ENCODE peak calls at places on chromosome 18, in six cellular contexts. E is NCI-H1694, Q is M059J, G is myocyte, D is T-cell, I is HFFc6. V is an unnamed sample.

GRCh38 chr18:31325051-31325450 is 7.1 kb downstream of the DSG1 start:
- DNase-seq in E (no peak), Q (no peak), G (no peak), D (no peak), I (no peak), V (no peak)

GRCh38 chr18:11909081-11909410 is 929 bp upstream of the MPPE1 start:
- DNase-seq in E (no peak), Q (no peak), G (no peak), D (no peak), I (no peak), V (no peak)

GRCh38 chr18:74294526-74294925 is 2.8 kb upstream of the CYB5A start:
- DNase-seq in E (no peak), Q (peak), G (peak), D (no peak), I (no peak), V (no peak)

GRCh38 chr18:27185025-27185763 is at the start of gene CHST9:
- DNase-seq in E (no peak), Q (peak), G (no peak), D (no peak), I (no peak), V (no peak)

GRCh38 chr18:31070206-31070605 is 27.7 kb upstream of the DSC3 start:
- DNase-seq in E (no peak), Q (peak), G (no peak), D (no peak), I (no peak), V (no peak)

GRCh38 chr18:5900249-5900648 is 4.9 kb upstream of the TMEM200C start:
- DNase-seq in E (no peak), Q (peak), G (no peak), D (no peak), I (no peak), V (no peak)

GRCh38 chr18:23237524-23238151 is 102.4 kb downstream of the CABLES1 start:
- DNase-seq in E (no peak), Q (peak), G (peak), D (peak), I (no peak), V (peak)

GRCh38 chr18:76203552-76203951 is 291.5 kb downstream of the ZNF516 start:
- DNase-seq in E (no peak), Q (no peak), G (no peak), D (no peak), I (no peak), V (no peak)

GRCh38 chr18:27903906-27904305 is 273.0 kb downstream of the CDH2 start:
- DNase-seq in E (no peak), Q (no peak), G (no peak), D (no peak), I (no peak), V (no peak)

GRCh38 chr18:59540819-59541218 is 156.4 kb downstream of the CCBE1 start:
- DNase-seq in E (no peak), Q (no peak), G (peak), D (no peak), I (no peak), V (peak)

GRCh38 chr18:63161728-63162195 is 157.8 kb downstream of the BCL2 start:
- DNase-seq in E (no peak), Q (peak), G (peak), D (peak), I (peak), V (peak)

GRCh38 chr18:23209031-23209430 is 73.7 kb downstream of the CABLES1 start:
- DNase-seq in E (no peak), Q (peak), G (no peak), D (no peak), I (no peak), V (no peak)

GRCh38 chr18:63963610-63964256 is 6.1 kb upstream of the SERPINB8 start:
- DNase-seq in E (no peak), Q (peak), G (peak), D (no peak), I (peak), V (peak)

GRCh38 chr18:74596959-74597661 is 560 bp upstream of the ZNF407 start:
- DNase-seq in E (no peak), Q (peak), G (no peak), D (peak), I (no peak), V (no peak)

GRCh38 chr18:79139206-79139605 is 70.0 kb downstream of the ATP9B start:
- DNase-seq in E (no peak), Q (no peak), G (no peak), D (peak), I (no peak), V (no peak)

GRCh38 chr18:63775166-63775730 is at the start of gene SERPINB7:
- DNase-seq in E (no peak), Q (peak), G (peak), D (no peak), I (peak), V (peak)

GRCh38 chr18:23032030-23032582 is 99.0 kb downstream of the RBBP8 start:
- DNase-seq in E (no peak), Q (peak), G (peak), D (no peak), I (peak), V (peak)

GRCh38 chr18:5943514-5943913 is 48.2 kb upstream of the TMEM200C start:
- DNase-seq in E (peak), Q (peak), G (no peak), D (no peak), I (no peak), V (no peak)

GRCh38 chr18:28692337-28692736 is 515.4 kb upstream of the CDH2 start:
- DNase-seq in E (no peak), Q (no peak), G (no peak), D (no peak), I (no peak), V (no peak)

GRCh38 chr18:37505321-37505720 is 60.3 kb downstream of the CELF4 start:
- DNase-seq in E (no peak), Q (no peak), G (no peak), D (no peak), I (no peak), V (no peak)

GRCh38 chr18:54223568-54224241 is 764 bp downstream of the MBD2 start:
- DNase-seq in E (peak), Q (peak), G (peak), D (no peak), I (peak), V (peak)

GRCh38 chr18:46868171-46868921 is 49.0 kb downstream of the PIAS2 start:
- DNase-seq in E (no peak), Q (no peak), G (no peak), D (no peak), I (no peak), V (no peak)

GRCh38 chr18:55688066-55688465 is 100.1 kb upstream of the TCF4 start:
- DNase-seq in E (no peak), Q (no peak), G (no peak), D (no peak), I (no peak), V (no peak)

GRCh38 chr18:2529154-2529553 is 42.2 kb downstream of the METTL4 start:
- DNase-seq in E (no peak), Q (peak), G (no peak), D (no peak), I (no peak), V (no peak)

GRCh38 chr18:47050468-47050867 is 15.0 kb upstream of the ELOA2 start:
- DNase-seq in E (peak), Q (peak), G (peak), D (no peak), I (peak), V (peak)

GRCh38 chr18:58934356-58934755 is 69.7 kb downstream of the ZNF532 start:
- DNase-seq in E (no peak), Q (no peak), G (no peak), D (no peak), I (no peak), V (no peak)

GRCh38 chr18:21179590-21180220 is 62.3 kb upstream of the GREB1L start:
- DNase-seq in E (peak), Q (peak), G (peak), D (no peak), I (peak), V (peak)

GRCh38 chr18:9792565-9793226 is 84.6 kb downstream of the RAB31 start:
- DNase-seq in E (no peak), Q (no peak), G (no peak), D (no peak), I (no peak), V (no peak)

GRCh38 chr18:76875390-76876330 is 53.3 kb downstream of the ZNF236 start:
- DNase-seq in E (peak), Q (peak), G (peak), D (no peak), I (no peak), V (peak)

GRCh38 chr18:79680100-79680879 is 687 bp downstream of the CTDP1 start:
- DNase-seq in E (no peak), Q (peak), G (peak), D (peak), I (peak), V (peak)

GRCh38 chr18:4831791-4832375 is 365.2 kb downstream of the AKAIN1 start:
- DNase-seq in E (no peak), Q (no peak), G (no peak), D (no peak), I (no peak), V (no peak)

GRCh38 chr18:23135679-23136325 is 517 bp downstream of the CABLES1 start:
- DNase-seq in E (no peak), Q (peak), G (peak), D (no peak), I (no peak), V (peak)

GRCh38 chr18:11494093-11494492 is 115.3 kb upstream of the SLC35G4 start:
- DNase-seq in E (no peak), Q (peak), G (no peak), D (no peak), I (peak), V (peak)

GRCh38 chr18:60117321-60117720 is 217.5 kb downstream of the PMAIP1 start:
- DNase-seq in E (no peak), Q (no peak), G (no peak), D (no peak), I (no peak), V (no peak)

GRCh38 chr18:35458271-35458670 is 39.5 kb downstream of the INO80C start:
- DNase-seq in E (no peak), Q (no peak), G (peak), D (no peak), I (no peak), V (peak)

GRCh38 chr18:9417081-9417841 is 58.1 kb upstream of the RALBP1 start:
- DNase-seq in E (no peak), Q (peak), G (peak), D (no peak), I (no peak), V (peak)